ENCODE peak calls at places on chromosomes 7 and 10, in six cellular contexts. One of them, this sample, is unnamed.

GRCh38 chr7:141456298-141456697 is 94.9 kb upstream of the AGK start:
- DNase-seq in ACHN: peak
- DNase-seq in GM13977: no peak
- DNase-seq in GM04503: no peak
- DNase-seq in activated CD8-positive, alpha-beta memory T cell treated with anti-CD3 and anti-CD28 coated beads, Interleukin-2, amount 50 U/mL, for 48 hours: no peak
- DNase-seq in left cardiac atrium: peak
- DNase-seq in this sample: no peak

GRCh38 chr7:124698964-124699363 is 66.6 kb downstream of the GPR37 start:
- DNase-seq in ACHN: no peak
- DNase-seq in GM13977: no peak
- DNase-seq in GM04503: no peak
- DNase-seq in activated CD8-positive, alpha-beta memory T cell treated with anti-CD3 and anti-CD28 coated beads, Interleukin-2, amount 50 U/mL, for 48 hours: no peak
- DNase-seq in left cardiac atrium: no peak
- DNase-seq in this sample: no peak

GRCh38 chr10:43373461-43373860 is 2.0 kb downstream of the FXYD4 start:
- DNase-seq in ACHN: no peak
- DNase-seq in GM13977: no peak
- DNase-seq in GM04503: no peak
- DNase-seq in activated CD8-positive, alpha-beta memory T cell treated with anti-CD3 and anti-CD28 coated beads, Interleukin-2, amount 50 U/mL, for 48 hours: no peak
- DNase-seq in left cardiac atrium: peak
- DNase-seq in this sample: no peak

GRCh38 chr10:91251430-91252056 is 31.1 kb downstream of the PCGF5 start:
- DNase-seq in ACHN: peak
- DNase-seq in GM13977: peak
- DNase-seq in GM04503: no peak
- DNase-seq in activated CD8-positive, alpha-beta memory T cell treated with anti-CD3 and anti-CD28 coated beads, Interleukin-2, amount 50 U/mL, for 48 hours: no peak
- DNase-seq in left cardiac atrium: peak
- DNase-seq in this sample: no peak

GRCh38 chr7:5472432-5473315 is 49.0 kb upstream of the TNRC18 start:
- DNase-seq in ACHN: no peak
- DNase-seq in GM13977: no peak
- DNase-seq in GM04503: no peak
- DNase-seq in activated CD8-positive, alpha-beta memory T cell treated with anti-CD3 and anti-CD28 coated beads, Interleukin-2, amount 50 U/mL, for 48 hours: no peak
- DNase-seq in left cardiac atrium: no peak
- DNase-seq in this sample: no peak

GRCh38 chr7:7439564-7439963 is 96.1 kb downstream of the COL28A1 start:
- DNase-seq in ACHN: no peak
- DNase-seq in GM13977: no peak
- DNase-seq in GM04503: no peak
- DNase-seq in activated CD8-positive, alpha-beta memory T cell treated with anti-CD3 and anti-CD28 coated beads, Interleukin-2, amount 50 U/mL, for 48 hours: no peak
- DNase-seq in left cardiac atrium: no peak
- DNase-seq in this sample: no peak

GRCh38 chr7:16934947-16935742 is 53.4 kb upstream of the AGR3 start:
- DNase-seq in ACHN: peak
- DNase-seq in GM13977: no peak
- DNase-seq in GM04503: no peak
- DNase-seq in activated CD8-positive, alpha-beta memory T cell treated with anti-CD3 and anti-CD28 coated beads, Interleukin-2, amount 50 U/mL, for 48 hours: no peak
- DNase-seq in left cardiac atrium: no peak
- DNase-seq in this sample: no peak

GRCh38 chr10:95469676-95470075 is 91.5 kb downstream of the SORBS1 start:
- DNase-seq in ACHN: no peak
- DNase-seq in GM13977: no peak
- DNase-seq in GM04503: no peak
- DNase-seq in activated CD8-positive, alpha-beta memory T cell treated with anti-CD3 and anti-CD28 coated beads, Interleukin-2, amount 50 U/mL, for 48 hours: no peak
- DNase-seq in left cardiac atrium: no peak
- DNase-seq in this sample: no peak

GRCh38 chr10:103713676-103714075 is 141.7 kb downstream of the SH3PXD2A start:
- DNase-seq in ACHN: no peak
- DNase-seq in GM13977: no peak
- DNase-seq in GM04503: no peak
- DNase-seq in activated CD8-positive, alpha-beta memory T cell treated with anti-CD3 and anti-CD28 coated beads, Interleukin-2, amount 50 U/mL, for 48 hours: no peak
- DNase-seq in left cardiac atrium: no peak
- DNase-seq in this sample: no peak

GRCh38 chr10:77311186-77311585 is 326.4 kb downstream of the KCNMA1 start:
- DNase-seq in ACHN: no peak
- DNase-seq in GM13977: no peak
- DNase-seq in GM04503: no peak
- DNase-seq in activated CD8-positive, alpha-beta memory T cell treated with anti-CD3 and anti-CD28 coated beads, Interleukin-2, amount 50 U/mL, for 48 hours: no peak
- DNase-seq in left cardiac atrium: no peak
- DNase-seq in this sample: no peak

GRCh38 chr10:9922123-9922685 is 1095.5 kb upstream of the CELF2 start:
- DNase-seq in ACHN: no peak
- DNase-seq in GM13977: no peak
- DNase-seq in GM04503: no peak
- DNase-seq in activated CD8-positive, alpha-beta memory T cell treated with anti-CD3 and anti-CD28 coated beads, Interleukin-2, amount 50 U/mL, for 48 hours: no peak
- DNase-seq in left cardiac atrium: no peak
- DNase-seq in this sample: no peak

GRCh38 chr10:132097609-132098377 is 32.0 kb downstream of the JAKMIP3 start:
- DNase-seq in ACHN: no peak
- DNase-seq in GM13977: no peak
- DNase-seq in GM04503: no peak
- DNase-seq in activated CD8-positive, alpha-beta memory T cell treated with anti-CD3 and anti-CD28 coated beads, Interleukin-2, amount 50 U/mL, for 48 hours: no peak
- DNase-seq in left cardiac atrium: no peak
- DNase-seq in this sample: no peak

GRCh38 chr7:36044096-36044892 is 108.8 kb upstream of the EEPD1 start:
- DNase-seq in ACHN: no peak
- DNase-seq in GM13977: no peak
- DNase-seq in GM04503: no peak
- DNase-seq in activated CD8-positive, alpha-beta memory T cell treated with anti-CD3 and anti-CD28 coated beads, Interleukin-2, amount 50 U/mL, for 48 hours: no peak
- DNase-seq in left cardiac atrium: no peak
- DNase-seq in this sample: no peak

GRCh38 chr10:4450169-4450568 is 375.8 kb upstream of the AKR1E2 start:
- DNase-seq in ACHN: no peak
- DNase-seq in GM13977: no peak
- DNase-seq in GM04503: no peak
- DNase-seq in activated CD8-positive, alpha-beta memory T cell treated with anti-CD3 and anti-CD28 coated beads, Interleukin-2, amount 50 U/mL, for 48 hours: no peak
- DNase-seq in left cardiac atrium: no peak
- DNase-seq in this sample: no peak

GRCh38 chr10:90319188-90319914 is 538.5 kb downstream of the HTR7 start:
- DNase-seq in ACHN: peak
- DNase-seq in GM13977: no peak
- DNase-seq in GM04503: no peak
- DNase-seq in activated CD8-positive, alpha-beta memory T cell treated with anti-CD3 and anti-CD28 coated beads, Interleukin-2, amount 50 U/mL, for 48 hours: no peak
- DNase-seq in left cardiac atrium: no peak
- DNase-seq in this sample: no peak

GRCh38 chr10:124743188-124744046 is 761 bp downstream of the FAM53B start:
- DNase-seq in ACHN: peak
- DNase-seq in GM13977: peak
- DNase-seq in GM04503: no peak
- DNase-seq in activated CD8-positive, alpha-beta memory T cell treated with anti-CD3 and anti-CD28 coated beads, Interleukin-2, amount 50 U/mL, for 48 hours: peak
- DNase-seq in left cardiac atrium: peak
- DNase-seq in this sample: no peak

GRCh38 chr7:19362099-19362498 is 216.9 kb upstream of the FERD3L start:
- DNase-seq in ACHN: no peak
- DNase-seq in GM13977: no peak
- DNase-seq in GM04503: no peak
- DNase-seq in activated CD8-positive, alpha-beta memory T cell treated with anti-CD3 and anti-CD28 coated beads, Interleukin-2, amount 50 U/mL, for 48 hours: no peak
- DNase-seq in left cardiac atrium: no peak
- DNase-seq in this sample: no peak

GRCh38 chr10:103078309-103078615 is 114.8 kb downstream of the NT5C2 start:
- DNase-seq in ACHN: no peak
- DNase-seq in GM13977: no peak
- DNase-seq in GM04503: no peak
- DNase-seq in activated CD8-positive, alpha-beta memory T cell treated with anti-CD3 and anti-CD28 coated beads, Interleukin-2, amount 50 U/mL, for 48 hours: no peak
- DNase-seq in left cardiac atrium: no peak
- DNase-seq in this sample: peak

GRCh38 chr7:123647106-123647730 is 8.4 kb upstream of the LMOD2 start:
- DNase-seq in ACHN: no peak
- DNase-seq in GM13977: no peak
- DNase-seq in GM04503: no peak
- DNase-seq in activated CD8-positive, alpha-beta memory T cell treated with anti-CD3 and anti-CD28 coated beads, Interleukin-2, amount 50 U/mL, for 48 hours: no peak
- DNase-seq in left cardiac atrium: no peak
- DNase-seq in this sample: no peak

GRCh38 chr7:126700807-126701604 is 551.7 kb downstream of the GRM8 start:
- DNase-seq in ACHN: peak
- DNase-seq in GM13977: peak
- DNase-seq in GM04503: peak
- DNase-seq in activated CD8-positive, alpha-beta memory T cell treated with anti-CD3 and anti-CD28 coated beads, Interleukin-2, amount 50 U/mL, for 48 hours: peak
- DNase-seq in left cardiac atrium: no peak
- DNase-seq in this sample: peak

GRCh38 chr7:98930921-98931320 is 52.6 kb downstream of the TRRAP start:
- DNase-seq in ACHN: no peak
- DNase-seq in GM13977: peak
- DNase-seq in GM04503: no peak
- DNase-seq in activated CD8-positive, alpha-beta memory T cell treated with anti-CD3 and anti-CD28 coated beads, Interleukin-2, amount 50 U/mL, for 48 hours: no peak
- DNase-seq in left cardiac atrium: no peak
- DNase-seq in this sample: no peak

GRCh38 chr10:60704480-60704879 is 73.8 kb upstream of the CDK1 start:
- DNase-seq in ACHN: peak
- DNase-seq in GM13977: no peak
- DNase-seq in GM04503: no peak
- DNase-seq in activated CD8-positive, alpha-beta memory T cell treated with anti-CD3 and anti-CD28 coated beads, Interleukin-2, amount 50 U/mL, for 48 hours: no peak
- DNase-seq in left cardiac atrium: no peak
- DNase-seq in this sample: no peak

GRCh38 chr10:110629680-110630191 is 14.4 kb upstream of the RBM20 start:
- DNase-seq in ACHN: no peak
- DNase-seq in GM13977: no peak
- DNase-seq in GM04503: peak
- DNase-seq in activated CD8-positive, alpha-beta memory T cell treated with anti-CD3 and anti-CD28 coated beads, Interleukin-2, amount 50 U/mL, for 48 hours: no peak
- DNase-seq in left cardiac atrium: no peak
- DNase-seq in this sample: no peak

GRCh38 chr7:76260171-76260703 is 42.2 kb upstream of the HSPB1 start:
- DNase-seq in ACHN: peak
- DNase-seq in GM13977: peak
- DNase-seq in GM04503: no peak
- DNase-seq in activated CD8-positive, alpha-beta memory T cell treated with anti-CD3 and anti-CD28 coated beads, Interleukin-2, amount 50 U/mL, for 48 hours: peak
- DNase-seq in left cardiac atrium: no peak
- DNase-seq in this sample: no peak

GRCh38 chr10:132208489-132209050 is 21.8 kb downstream of the DPYSL4 start:
- DNase-seq in ACHN: no peak
- DNase-seq in GM13977: no peak
- DNase-seq in GM04503: no peak
- DNase-seq in activated CD8-positive, alpha-beta memory T cell treated with anti-CD3 and anti-CD28 coated beads, Interleukin-2, amount 50 U/mL, for 48 hours: no peak
- DNase-seq in left cardiac atrium: peak
- DNase-seq in this sample: no peak